ENCODE peak calls at places on chromosomes 12 and 14, in ten cellular contexts. S is uterus; K is neuronal stem cell; G is lower lobe of right lung; H is heart left ventricle; M is hypothalamus; F is IMR-90; Y is AG09319; I is activated CD8-positive, alpha-beta memory T cell treated with anti-CD3 and anti-CD28 coated beads for 1 hour; J is NCI-H526. P is an unnamed sample.

GRCh38 chr14:89621009-89621421 is 204.0 kb upstream of the FOXN3 start:
- DNase-seq in S (no peak), K (no peak), G (no peak), H (no peak), M (no peak), F (no peak), Y (no peak), I (no peak), J (no peak), P (no peak)

GRCh38 chr12:116339062-116339461 is 61.6 kb upstream of the MED13L start:
- DNase-seq in S (no peak), K (no peak), G (peak; percentile 55), H (no peak), M (no peak), F (no peak), Y (no peak), I (no peak), J (peak; percentile 90), P (no peak)

GRCh38 chr12:70724444-70724843 is 87.2 kb upstream of the PTPRB start:
- DNase-seq in S (no peak), K (no peak), G (no peak), H (no peak), M (no peak), F (peak; percentile 1), Y (no peak), I (no peak), J (no peak), P (no peak)

GRCh38 chr12:56688846-56689113 is 696 bp upstream of the PTGES3 start:
- DNase-seq in S (no peak), K (no peak), G (peak; percentile 53), H (no peak), M (no peak), F (no peak), Y (no peak), I (no peak), J (no peak), P (no peak)

GRCh38 chr12:91109148-91109564 is 2.1 kb downstream of the LUM start:
- DNase-seq in S (peak; percentile 81), K (peak; percentile 51), G (peak; percentile 71), H (peak; percentile 59), M (peak; percentile 1), F (peak; percentile 80), Y (no peak), I (no peak), J (peak; percentile 19), P (no peak)

GRCh38 chr12:28987538-28988383 is 161.3 kb upstream of the FAR2 start:
- DNase-seq in S (no peak), K (no peak), G (no peak), H (no peak), M (no peak), F (no peak), Y (no peak), I (no peak), J (no peak), P (no peak)

GRCh38 chr14:61662437-61663311 is 32.6 kb upstream of the HIF1A start:
- DNase-seq in S (no peak), K (no peak), G (no peak), H (peak; percentile 9), M (no peak), F (peak; percentile 75), Y (no peak), I (no peak), J (no peak), P (peak; percentile 57)

GRCh38 chr14:73887704-73888459 is 1.2 kb downstream of the ZNF410 start:
- DNase-seq in S (no peak), K (no peak), G (no peak), H (no peak), M (no peak), F (no peak), Y (no peak), I (no peak), J (no peak), P (no peak)

GRCh38 chr12:13390381-13390856 is 193.9 kb downstream of the EMP1 start:
- DNase-seq in S (peak; percentile 59), K (no peak), G (peak; percentile 91), H (peak; percentile 81), M (peak; percentile 16), F (peak; percentile 1), Y (peak; percentile 65), I (no peak), J (peak; percentile 53), P (no peak)

GRCh38 chr12:12722351-12723146 is 5.4 kb downstream of the CDKN1B start:
- DNase-seq in S (no peak), K (no peak), G (no peak), H (no peak), M (no peak), F (peak; percentile 53), Y (no peak), I (no peak), J (peak; percentile 76), P (no peak)

GRCh38 chr12:130705174-130705880 is 10.8 kb downstream of the RIMBP2 start:
- DNase-seq in S (no peak), K (no peak), G (no peak), H (no peak), M (no peak), F (no peak), Y (no peak), I (no peak), J (no peak), P (no peak)